ENCODE peak calls at places on chromosomes 3 and 15, in eight cellular contexts. One of them, this sample, is unnamed.

GRCh38 chr15:24857777-24858176 is 97.0 kb upstream of the SNRPN start:
- DNase-seq in choroid plexus epithelial cell: no peak
- DNase-seq in AML-193: no peak
- DNase-seq in activated CD8-positive, alpha-beta memory T cell treated with anti-CD3 and anti-CD28 coated beads, Interleukin-2, amount 50 U/mL, for 4 hours: no peak
- DNase-seq in HCT116: no peak
- DNase-seq in effector memory CD4-positive, alpha-beta T cell: no peak
- DNase-seq in anterior cingulate cortex: no peak
- DNase-seq in H4: no peak
- DNase-seq in this sample: no peak

GRCh38 chr15:29050870-29051269 is 165.1 kb downstream of the APBA2 start:
- DNase-seq in activated CD8-positive, alpha-beta memory T cell treated with anti-CD3 and anti-CD28 coated beads, Interleukin-2, amount 50 U/mL, for 4 hours: no peak
- DNase-seq in anterior cingulate cortex: no peak
- DNase-seq in HCT116: no peak
- DNase-seq in H4: no peak
- DNase-seq in choroid plexus epithelial cell: peak; percentile 76
- DNase-seq in AML-193: no peak
- DNase-seq in effector memory CD4-positive, alpha-beta T cell: no peak
- DNase-seq in this sample: no peak

GRCh38 chr3:169091196-169091595 is 572.3 kb downstream of the MECOM start:
- DNase-seq in effector memory CD4-positive, alpha-beta T cell: no peak
- DNase-seq in HCT116: no peak
- DNase-seq in anterior cingulate cortex: no peak
- DNase-seq in H4: peak; percentile 58
- DNase-seq in choroid plexus epithelial cell: peak; percentile 87
- DNase-seq in AML-193: no peak
- DNase-seq in activated CD8-positive, alpha-beta memory T cell treated with anti-CD3 and anti-CD28 coated beads, Interleukin-2, amount 50 U/mL, for 4 hours: no peak
- DNase-seq in this sample: no peak

GRCh38 chr3:57110797-57111196 is 50.3 kb downstream of the SPATA12 start:
- DNase-seq in H4: no peak
- DNase-seq in choroid plexus epithelial cell: no peak
- DNase-seq in AML-193: no peak
- DNase-seq in HCT116: no peak
- DNase-seq in effector memory CD4-positive, alpha-beta T cell: no peak
- DNase-seq in activated CD8-positive, alpha-beta memory T cell treated with anti-CD3 and anti-CD28 coated beads, Interleukin-2, amount 50 U/mL, for 4 hours: no peak
- DNase-seq in anterior cingulate cortex: no peak
- DNase-seq in this sample: no peak

GRCh38 chr3:123119802-123120201 is 53.0 kb downstream of the PDIA5 start:
- DNase-seq in HCT116: no peak
- DNase-seq in AML-193: no peak
- DNase-seq in H4: no peak
- DNase-seq in activated CD8-positive, alpha-beta memory T cell treated with anti-CD3 and anti-CD28 coated beads, Interleukin-2, amount 50 U/mL, for 4 hours: no peak
- DNase-seq in choroid plexus epithelial cell: no peak
- DNase-seq in anterior cingulate cortex: no peak
- DNase-seq in effector memory CD4-positive, alpha-beta T cell: no peak
- DNase-seq in this sample: no peak

GRCh38 chr3:114406286-114406685 is 112.5 kb downstream of the TIGIT start:
- DNase-seq in activated CD8-positive, alpha-beta memory T cell treated with anti-CD3 and anti-CD28 coated beads, Interleukin-2, amount 50 U/mL, for 4 hours: no peak
- DNase-seq in H4: peak; percentile 11
- DNase-seq in HCT116: no peak
- DNase-seq in anterior cingulate cortex: no peak
- DNase-seq in choroid plexus epithelial cell: peak; percentile 90
- DNase-seq in effector memory CD4-positive, alpha-beta T cell: no peak
- DNase-seq in AML-193: no peak
- DNase-seq in this sample: no peak

GRCh38 chr3:27391796-27392195 is 22.6 kb upstream of the NEK10 start:
- DNase-seq in H4: no peak
- DNase-seq in AML-193: no peak
- DNase-seq in anterior cingulate cortex: no peak
- DNase-seq in effector memory CD4-positive, alpha-beta T cell: no peak
- DNase-seq in activated CD8-positive, alpha-beta memory T cell treated with anti-CD3 and anti-CD28 coated beads, Interleukin-2, amount 50 U/mL, for 4 hours: no peak
- DNase-seq in choroid plexus epithelial cell: peak; percentile 25
- DNase-seq in HCT116: no peak
- DNase-seq in this sample: no peak

GRCh38 chr3:119716998-119717397 is 14.2 kb downstream of the CFAP91 start:
- DNase-seq in anterior cingulate cortex: no peak
- DNase-seq in H4: no peak
- DNase-seq in AML-193: no peak
- DNase-seq in choroid plexus epithelial cell: no peak
- DNase-seq in effector memory CD4-positive, alpha-beta T cell: no peak
- DNase-seq in HCT116: no peak
- DNase-seq in activated CD8-positive, alpha-beta memory T cell treated with anti-CD3 and anti-CD28 coated beads, Interleukin-2, amount 50 U/mL, for 4 hours: no peak
- DNase-seq in this sample: no peak

GRCh38 chr3:144162042-144162441 is 190.4 kb downstream of the DIPK2A start:
- DNase-seq in AML-193: no peak
- DNase-seq in anterior cingulate cortex: no peak
- DNase-seq in choroid plexus epithelial cell: peak; percentile 81
- DNase-seq in activated CD8-positive, alpha-beta memory T cell treated with anti-CD3 and anti-CD28 coated beads, Interleukin-2, amount 50 U/mL, for 4 hours: no peak
- DNase-seq in effector memory CD4-positive, alpha-beta T cell: no peak
- DNase-seq in H4: peak; percentile 83
- DNase-seq in HCT116: no peak
- DNase-seq in this sample: no peak

GRCh38 chr15:79529441-79529840 is 97.3 kb downstream of the MINAR1 start:
- DNase-seq in anterior cingulate cortex: no peak
- DNase-seq in effector memory CD4-positive, alpha-beta T cell: no peak
- DNase-seq in AML-193: no peak
- DNase-seq in H4: no peak
- DNase-seq in activated CD8-positive, alpha-beta memory T cell treated with anti-CD3 and anti-CD28 coated beads, Interleukin-2, amount 50 U/mL, for 4 hours: no peak
- DNase-seq in choroid plexus epithelial cell: no peak
- DNase-seq in HCT116: no peak
- DNase-seq in this sample: no peak

GRCh38 chr3:45943207-45943846 is at the start of gene CXCR6:
- DNase-seq in effector memory CD4-positive, alpha-beta T cell: peak; percentile 29
- DNase-seq in anterior cingulate cortex: no peak
- DNase-seq in AML-193: no peak
- DNase-seq in activated CD8-positive, alpha-beta memory T cell treated with anti-CD3 and anti-CD28 coated beads, Interleukin-2, amount 50 U/mL, for 4 hours: peak; percentile 49
- DNase-seq in HCT116: no peak
- DNase-seq in choroid plexus epithelial cell: peak; percentile 24
- DNase-seq in H4: no peak
- DNase-seq in this sample: peak; percentile 23

GRCh38 chr15:66565731-66566130 is at the start of gene LCTL:
- DNase-seq in HCT116: no peak
- DNase-seq in H4: no peak
- DNase-seq in AML-193: no peak
- DNase-seq in activated CD8-positive, alpha-beta memory T cell treated with anti-CD3 and anti-CD28 coated beads, Interleukin-2, amount 50 U/mL, for 4 hours: no peak
- DNase-seq in choroid plexus epithelial cell: peak; percentile 68
- DNase-seq in anterior cingulate cortex: no peak
- DNase-seq in effector memory CD4-positive, alpha-beta T cell: no peak
- DNase-seq in this sample: no peak

GRCh38 chr3:78258798-78259197 is 1218.9 kb downstream of the ROBO2 start:
- DNase-seq in anterior cingulate cortex: no peak
- DNase-seq in choroid plexus epithelial cell: peak; percentile 85
- DNase-seq in AML-193: no peak
- DNase-seq in activated CD8-positive, alpha-beta memory T cell treated with anti-CD3 and anti-CD28 coated beads, Interleukin-2, amount 50 U/mL, for 4 hours: no peak
- DNase-seq in H4: peak; percentile 53
- DNase-seq in effector memory CD4-positive, alpha-beta T cell: no peak
- DNase-seq in HCT116: no peak
- DNase-seq in this sample: no peak

GRCh38 chr15:99906793-99907192 is 173.6 kb upstream of the LYSMD4 start:
- DNase-seq in activated CD8-positive, alpha-beta memory T cell treated with anti-CD3 and anti-CD28 coated beads, Interleukin-2, amount 50 U/mL, for 4 hours: no peak
- DNase-seq in effector memory CD4-positive, alpha-beta T cell: no peak
- DNase-seq in AML-193: no peak
- DNase-seq in anterior cingulate cortex: no peak
- DNase-seq in H4: no peak
- DNase-seq in HCT116: no peak
- DNase-seq in choroid plexus epithelial cell: no peak
- DNase-seq in this sample: no peak

GRCh38 chr3:98398513-98398912 is 8.0 kb downstream of the OR5K3 start:
- DNase-seq in H4: no peak
- DNase-seq in HCT116: no peak
- DNase-seq in choroid plexus epithelial cell: no peak
- DNase-seq in AML-193: no peak
- DNase-seq in effector memory CD4-positive, alpha-beta T cell: no peak
- DNase-seq in anterior cingulate cortex: no peak
- DNase-seq in activated CD8-positive, alpha-beta memory T cell treated with anti-CD3 and anti-CD28 coated beads, Interleukin-2, amount 50 U/mL, for 4 hours: no peak
- DNase-seq in this sample: no peak

GRCh38 chr15:38868326-38869114 is 303.9 kb upstream of the RASGRP1 start:
- DNase-seq in choroid plexus epithelial cell: peak; percentile 91
- DNase-seq in H4: peak; percentile 94
- DNase-seq in AML-193: no peak
- DNase-seq in anterior cingulate cortex: no peak
- DNase-seq in activated CD8-positive, alpha-beta memory T cell treated with anti-CD3 and anti-CD28 coated beads, Interleukin-2, amount 50 U/mL, for 4 hours: no peak
- DNase-seq in HCT116: peak; percentile 3
- DNase-seq in effector memory CD4-positive, alpha-beta T cell: no peak
- DNase-seq in this sample: no peak

GRCh38 chr3:40043444-40043755 is 234.0 kb downstream of the MYRIP start:
- DNase-seq in HCT116: no peak
- DNase-seq in activated CD8-positive, alpha-beta memory T cell treated with anti-CD3 and anti-CD28 coated beads, Interleukin-2, amount 50 U/mL, for 4 hours: no peak
- DNase-seq in effector memory CD4-positive, alpha-beta T cell: no peak
- DNase-seq in AML-193: no peak
- DNase-seq in choroid plexus epithelial cell: peak; percentile 38
- DNase-seq in H4: no peak
- DNase-seq in anterior cingulate cortex: no peak
- DNase-seq in this sample: no peak

GRCh38 chr15:36472672-36473071 is 106.8 kb upstream of the CDIN1 start:
- DNase-seq in effector memory CD4-positive, alpha-beta T cell: no peak
- DNase-seq in anterior cingulate cortex: no peak
- DNase-seq in HCT116: no peak
- DNase-seq in activated CD8-positive, alpha-beta memory T cell treated with anti-CD3 and anti-CD28 coated beads, Interleukin-2, amount 50 U/mL, for 4 hours: no peak
- DNase-seq in H4: no peak
- DNase-seq in choroid plexus epithelial cell: peak; percentile 9
- DNase-seq in AML-193: no peak
- DNase-seq in this sample: no peak

GRCh38 chr3:140870351-140870750 is 71.3 kb upstream of the SLC25A36 start:
- DNase-seq in activated CD8-positive, alpha-beta memory T cell treated with anti-CD3 and anti-CD28 coated beads, Interleukin-2, amount 50 U/mL, for 4 hours: no peak
- DNase-seq in H4: no peak
- DNase-seq in AML-193: no peak
- DNase-seq in anterior cingulate cortex: no peak
- DNase-seq in choroid plexus epithelial cell: no peak
- DNase-seq in effector memory CD4-positive, alpha-beta T cell: no peak
- DNase-seq in HCT116: no peak
- DNase-seq in this sample: no peak

GRCh38 chr15:64017082-64017588 is 29.1 kb downstream of the DAPK2 start:
- DNase-seq in effector memory CD4-positive, alpha-beta T cell: no peak
- DNase-seq in AML-193: no peak
- DNase-seq in HCT116: peak; percentile 59
- DNase-seq in anterior cingulate cortex: no peak
- DNase-seq in choroid plexus epithelial cell: peak; percentile 57
- DNase-seq in H4: no peak
- DNase-seq in activated CD8-positive, alpha-beta memory T cell treated with anti-CD3 and anti-CD28 coated beads, Interleukin-2, amount 50 U/mL, for 4 hours: no peak
- DNase-seq in this sample: no peak

GRCh38 chr3:192090586-192090985 is 629.6 kb downstream of the PYDC2 start:
- DNase-seq in anterior cingulate cortex: no peak
- DNase-seq in choroid plexus epithelial cell: no peak
- DNase-seq in HCT116: peak; percentile 24
- DNase-seq in effector memory CD4-positive, alpha-beta T cell: no peak
- DNase-seq in AML-193: no peak
- DNase-seq in activated CD8-positive, alpha-beta memory T cell treated with anti-CD3 and anti-CD28 coated beads, Interleukin-2, amount 50 U/mL, for 4 hours: no peak
- DNase-seq in H4: peak; percentile 11
- DNase-seq in this sample: no peak

GRCh38 chr3:65665922-65666321 is 372.8 kb downstream of the MAGI1 start:
- DNase-seq in anterior cingulate cortex: no peak
- DNase-seq in HCT116: no peak
- DNase-seq in AML-193: no peak
- DNase-seq in effector memory CD4-positive, alpha-beta T cell: no peak
- DNase-seq in H4: no peak
- DNase-seq in choroid plexus epithelial cell: no peak
- DNase-seq in activated CD8-positive, alpha-beta memory T cell treated with anti-CD3 and anti-CD28 coated beads, Interleukin-2, amount 50 U/mL, for 4 hours: no peak
- DNase-seq in this sample: no peak

GRCh38 chr3:120162400-120162799 is 68.2 kb upstream of the GSK3B start:
- DNase-seq in effector memory CD4-positive, alpha-beta T cell: no peak
- DNase-seq in anterior cingulate cortex: no peak
- DNase-seq in H4: no peak
- DNase-seq in activated CD8-positive, alpha-beta memory T cell treated with anti-CD3 and anti-CD28 coated beads, Interleukin-2, amount 50 U/mL, for 4 hours: no peak
- DNase-seq in HCT116: no peak
- DNase-seq in AML-193: no peak
- DNase-seq in choroid plexus epithelial cell: peak; percentile 52
- DNase-seq in this sample: no peak

GRCh38 chr15:85754993-85755392 is 39.7 kb downstream of the KLHL25 start:
- DNase-seq in HCT116: no peak
- DNase-seq in H4: no peak
- DNase-seq in AML-193: no peak
- DNase-seq in choroid plexus epithelial cell: no peak
- DNase-seq in effector memory CD4-positive, alpha-beta T cell: no peak
- DNase-seq in activated CD8-positive, alpha-beta memory T cell treated with anti-CD3 and anti-CD28 coated beads, Interleukin-2, amount 50 U/mL, for 4 hours: no peak
- DNase-seq in anterior cingulate cortex: no peak
- DNase-seq in this sample: no peak

GRCh38 chr3:16174389-16174788 is at the start of gene GALNT15:
- DNase-seq in effector memory CD4-positive, alpha-beta T cell: no peak
- DNase-seq in HCT116: no peak
- DNase-seq in AML-193: no peak
- DNase-seq in choroid plexus epithelial cell: peak; percentile 94
- DNase-seq in activated CD8-positive, alpha-beta memory T cell treated with anti-CD3 and anti-CD28 coated beads, Interleukin-2, amount 50 U/mL, for 4 hours: no peak
- DNase-seq in H4: peak; percentile 48
- DNase-seq in anterior cingulate cortex: peak; percentile 70
- DNase-seq in this sample: no peak

GRCh38 chr15:93372209-93372910 is 283.3 kb upstream of the RGMA start:
- DNase-seq in activated CD8-positive, alpha-beta memory T cell treated with anti-CD3 and anti-CD28 coated beads, Interleukin-2, amount 50 U/mL, for 4 hours: no peak
- DNase-seq in H4: no peak
- DNase-seq in anterior cingulate cortex: no peak
- DNase-seq in AML-193: no peak
- DNase-seq in effector memory CD4-positive, alpha-beta T cell: no peak
- DNase-seq in choroid plexus epithelial cell: no peak
- DNase-seq in HCT116: no peak
- DNase-seq in this sample: no peak

GRCh38 chr3:108100906-108101305 is 10.1 kb upstream of the CD47 start:
- DNase-seq in choroid plexus epithelial cell: no peak
- DNase-seq in AML-193: peak; percentile 24
- DNase-seq in anterior cingulate cortex: no peak
- DNase-seq in HCT116: no peak
- DNase-seq in effector memory CD4-positive, alpha-beta T cell: no peak
- DNase-seq in activated CD8-positive, alpha-beta memory T cell treated with anti-CD3 and anti-CD28 coated beads, Interleukin-2, amount 50 U/mL, for 4 hours: peak; percentile 39
- DNase-seq in H4: no peak
- DNase-seq in this sample: peak; percentile 13

GRCh38 chr15:92637621-92638020 is 18.0 kb downstream of the FAM174B start:
- DNase-seq in HCT116: no peak
- DNase-seq in choroid plexus epithelial cell: no peak
- DNase-seq in AML-193: no peak
- DNase-seq in effector memory CD4-positive, alpha-beta T cell: no peak
- DNase-seq in H4: no peak
- DNase-seq in activated CD8-positive, alpha-beta memory T cell treated with anti-CD3 and anti-CD28 coated beads, Interleukin-2, amount 50 U/mL, for 4 hours: no peak
- DNase-seq in anterior cingulate cortex: no peak
- DNase-seq in this sample: no peak

GRCh38 chr3:39473452-39474125 is 6.1 kb downstream of the MOBP start:
- DNase-seq in anterior cingulate cortex: no peak
- DNase-seq in activated CD8-positive, alpha-beta memory T cell treated with anti-CD3 and anti-CD28 coated beads, Interleukin-2, amount 50 U/mL, for 4 hours: no peak
- DNase-seq in effector memory CD4-positive, alpha-beta T cell: no peak
- DNase-seq in choroid plexus epithelial cell: no peak
- DNase-seq in H4: no peak
- DNase-seq in AML-193: no peak
- DNase-seq in HCT116: no peak
- DNase-seq in this sample: no peak

This sample was measured in effector CD4-positive, alpha-beta T cell.